ENCODE peak calls at places on chromosomes 11 and 22, in seven cellular contexts. Z is MCF 10A; R is heart left ventricle; W is stimulated activated CD8-positive, alpha-beta memory T cell treated with anti-CD3 and anti-CD28 coated beads, Interleukin-12 subunit alpha, Interleukin-12 subunit beta, amount 100 ng/mL, for 4 hours; Q is NCI-H1436; G is SK-N-DZ; M is cerebellum. J is an unnamed sample.

GRCh38 chr22:23180893-23181762 is 819 bp downstream of the BCR start:
- DNase-seq in R (peak; percentile 29), M (no peak), G (no peak), Q (no peak), W (no peak), Z (peak; percentile 24), J (peak; percentile 75)

GRCh38 chr11:68583047-68583446 is 101.3 kb upstream of the GAL start:
- DNase-seq in Q (no peak), R (no peak), W (no peak), M (no peak), Z (peak; percentile 59), G (no peak), J (no peak)

GRCh38 chr11:65559951-65560537 is 1.9 kb upstream of the LTBP3 start:
- DNase-seq in G (no peak), R (no peak), Q (no peak), M (peak; percentile 65), W (no peak), Z (peak; percentile 85), J (no peak)

GRCh38 chr22:30474683-30475424 is 3.0 kb upstream of the SEC14L3 start:
- DNase-seq in Z (no peak), R (no peak), G (no peak), Q (peak; percentile 54), W (no peak), M (no peak), J (no peak)

GRCh38 chr11:114193730-114194674 is 102.2 kb upstream of the NNMT start:
- DNase-seq in R (no peak), M (no peak), W (no peak), Q (no peak), Z (peak; percentile 59), G (no peak), J (no peak)

GRCh38 chr11:120248551-120249278 is 8.8 kb downstream of the POU2F3 start:
- DNase-seq in G (no peak), R (no peak), Z (peak; percentile 53), Q (no peak), W (no peak), M (no peak), J (no peak)

GRCh38 chr11:39724404-39724803 is 1735.0 kb downstream of the LRRC4C start:
- DNase-seq in R (no peak), Q (no peak), G (no peak), Z (peak; percentile 30), M (no peak), W (no peak), J (no peak)

GRCh38 chr11:68545796-68546195 is 85.2 kb downstream of the PPP6R3 start:
- DNase-seq in Q (no peak), Z (no peak), G (no peak), W (no peak), M (no peak), R (peak; percentile 35), J (no peak)

GRCh38 chr11:19978668-19979518 is 181.4 kb downstream of the DBX1 start:
- DNase-seq in Z (peak; percentile 91), W (no peak), Q (no peak), G (no peak), M (no peak), R (no peak), J (peak; percentile 23)

GRCh38 chr11:115054541-115055538 is 376.5 kb downstream of the NXPE2 start:
- DNase-seq in R (peak; percentile 63), Z (peak; percentile 91), W (no peak), Q (no peak), G (no peak), M (peak; percentile 17), J (no peak)

J was measured in GM20000.